ENCODE peak calls at places on chromosomes 6 and 20, in seven cellular contexts. A is spleen, G is lung, T is lower lobe of right lung, L is A549, K is esophagus squamous epithelium, M is left ventricle myocardium inferior. N is an unnamed sample. For H3K4me1, the result is how much of the 10 kb centered on the place peaks cover.

GRCh38 chr20:30376767-30377658 is 880.5 kb upstream of the DEFB115 start:
- DNase-seq in A (peak), K (no peak), L (peak), G (peak), M (peak), T (peak), N (peak)

GRCh38 chr20:10558635-10559187 is 115.1 kb downstream of the JAG1 start:
- DNase-seq in T (no peak), K (no peak), G (no peak), M (no peak), A (no peak), L (no peak), N (no peak)

GRCh38 chr6:142009647-142010046 is 123.1 kb upstream of the GJE1 start:
- DNase-seq in G (no peak), L (no peak), K (no peak), T (no peak), M (no peak), A (no peak), N (no peak)

GRCh38 chr20:3828798-3829197 is 8.5 kb downstream of the AP5S1 start:
- DNase-seq in L (no peak), G (no peak), A (no peak), T (no peak), M (no peak), K (no peak), N (no peak)

GRCh38 chr6:141988954-141989705 is 143.6 kb upstream of the GJE1 start:
- DNase-seq in K (no peak), M (no peak), A (no peak), T (no peak), L (peak), G (no peak), N (no peak)

GRCh38 chr6:139271056-139271455 is 20.7 kb downstream of the TXLNB start:
- DNase-seq in T (no peak), M (no peak), G (no peak), A (peak), K (no peak), L (no peak), N (no peak)

GRCh38 chr6:143939364-143939763 is 68.7 kb downstream of the PLAGL1 start:
- DNase-seq in G (no peak), T (no peak), M (no peak), L (no peak), A (no peak), K (no peak), N (no peak)

GRCh38 chr6:153831350-153832078 is 207.5 kb upstream of the OPRM1 start:
- DNase-seq in M (no peak), A (no peak), K (no peak), G (no peak), T (no peak), L (no peak), N (no peak)

GRCh38 chr20:43761396-43762340 is 34.9 kb upstream of the GTSF1L start:
- DNase-seq in T (no peak), G (no peak), L (no peak), K (no peak), M (no peak), A (no peak), N (no peak)

GRCh38 chr6:132392792-132393191 is 8.5 kb downstream of the MOXD1 start:
- DNase-seq in L (no peak), G (no peak), K (no peak), A (no peak), T (no peak), M (no peak), N (no peak)

GRCh38 chr20:710762-711120 is 35.1 kb upstream of the SCRT2 start:
- DNase-seq in K (no peak), L (no peak), G (no peak), M (no peak), A (peak), T (no peak), N (no peak)

GRCh38 chr6:37459981-37460800 is 27.2 kb downstream of the CMTR1 start:
- DNase-seq in M (no peak), T (no peak), A (no peak), K (no peak), L (no peak), G (no peak), N (no peak)

GRCh38 chr20:51656726-51657260 is 111.4 kb downstream of the ATP9A start:
- DNase-seq in T (no peak), K (no peak), A (no peak), M (no peak), G (no peak), L (no peak), N (no peak)

GRCh38 chr6:106858653-106859092 is 115.9 kb downstream of the CD24 start:
- DNase-seq in T (no peak), M (no peak), G (no peak), A (no peak), L (no peak), K (no peak), N (no peak)

GRCh38 chr20:3812259-3812681 is 8.1 kb upstream of the AP5S1 start:
- DNase-seq in G (no peak), A (peak), L (no peak), K (no peak), T (peak), M (no peak), N (no peak)

GRCh38 chr6:148345176-148345575 is 2.5 kb downstream of the SASH1 start:
- DNase-seq in T (no peak), L (no peak), G (peak), K (no peak), M (no peak), A (no peak), N (no peak)

GRCh38 chr6:116682334-116682712 is 1.3 kb downstream of the KPNA5 start:
- DNase-seq in A (no peak), M (no peak), K (no peak), T (no peak), L (no peak), G (peak), N (no peak)

GRCh38 chr6:36840471-36841461 is 1.5 kb upstream of the CPNE5 start:
- DNase-seq in A (no peak), T (no peak), G (no peak), L (no peak), M (peak), K (no peak), N (peak)

GRCh38 chr20:32215147-32215546 is 7.5 kb downstream of the POFUT1 start:
- DNase-seq in T (no peak), A (no peak), K (no peak), M (no peak), G (no peak), L (no peak), N (no peak)

GRCh38 chr6:35518566-35519312 is 6.0 kb upstream of the TULP1 start:
- DNase-seq in T (no peak), M (no peak), G (no peak), K (no peak), A (no peak), L (no peak), N (no peak)

GRCh38 chr6:14804444-14805210 is 441.2 kb upstream of the JARID2 start:
- DNase-seq in G (peak), K (no peak), T (peak), L (no peak), A (peak), M (peak), N (peak)

GRCh38 chr6:53728570-53729194 is 63.1 kb upstream of the KLHL31 start:
- DNase-seq in G (no peak), T (peak), L (peak), K (no peak), A (no peak), M (peak), N (peak)

GRCh38 chr20:53055668-53056067 is 83.5 kb downstream of the TSHZ2 start:
- DNase-seq in A (no peak), M (no peak), L (no peak), T (no peak), G (no peak), K (no peak), N (no peak)

GRCh38 chr6:20605581-20605980 is 71.3 kb downstream of the CDKAL1 start:
- DNase-seq in T (no peak), K (no peak), M (no peak), L (no peak), G (no peak), A (no peak), N (no peak)

GRCh38 chr6:1327630-1328029 is 15.7 kb downstream of the FOXQ1 start:
- DNase-seq in T (no peak), G (no peak), A (no peak), M (no peak), L (no peak), K (no peak), N (no peak)

DNA sequence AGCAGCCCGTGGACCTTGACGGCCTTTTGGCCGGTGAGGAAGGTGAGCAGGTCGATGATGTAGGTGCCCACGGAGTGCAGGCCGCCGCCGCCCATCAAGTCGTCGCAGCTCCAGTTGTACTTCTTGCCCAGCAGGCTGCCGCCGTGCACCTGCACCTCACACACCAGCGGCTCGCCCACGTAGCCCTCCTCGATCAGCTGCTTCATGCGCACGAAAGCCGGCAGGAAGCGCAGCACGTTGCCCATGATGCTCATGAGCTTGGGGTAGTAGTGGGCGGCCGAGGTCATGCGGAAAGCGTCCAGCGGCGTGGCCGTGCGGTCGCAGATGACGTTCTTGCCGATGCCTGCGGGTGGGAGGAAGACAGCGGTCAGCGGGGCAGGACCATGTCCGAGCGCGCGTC is 37.0 kb upstream of the TBC1D7 start:
- DNase-seq in G (no peak), K (no peak), M (no peak), A (no peak), T (no peak), L (no peak), N (no peak)
- TF ChIP-seq CTCF in G (no peak), K (no peak), M (no peak), A (no peak), T (no peak), L (no peak), N (no peak)

GRCh38 chr6:120478650-120479049 is 855.6 kb downstream of the TBC1D32 start:
- DNase-seq in M (no peak), L (no peak), A (no peak), K (no peak), G (no peak), T (no peak), N (no peak)
- H3K27ac ChIP-seq in M (no peak), L (no peak), A (no peak), K (no peak), G (no peak), T (no peak), N (no peak)

GRCh38 chr20:50526403-50526989 is 16.3 kb downstream of the PTPN1 start:
- DNase-seq in K (no peak), T (no peak), M (no peak), A (no peak), L (no peak), G (no peak), N (no peak)
- H3K4me1 ChIP-seq in K (half or more), T (half or more), M (half or more), A (half or more), L (under half), G (half or more), N (half or more)

GRCh38 chr20:61161649-61162210 is 90.3 kb upstream of the CDH4 start:
- DNase-seq in M (no peak), A (no peak), G (no peak), K (no peak), L (no peak), T (no peak), N (no peak)
- TF ChIP-seq CTCF in M (peak), A (no peak), G (no peak), K (no peak), L (peak), T (no peak), N (no peak)

GRCh38 chr6:82588020-82588419 is 224.4 kb downstream of the TPBG start:
- DNase-seq in M (no peak), T (no peak), A (no peak), L (no peak), G (no peak), K (no peak), N (no peak)

GRCh38 chr6:82588859-82589412 is 225.3 kb downstream of the TPBG start:
- DNase-seq in T (no peak), A (no peak), K (no peak), M (no peak), L (no peak), G (no peak), N (no peak)

DNA sequence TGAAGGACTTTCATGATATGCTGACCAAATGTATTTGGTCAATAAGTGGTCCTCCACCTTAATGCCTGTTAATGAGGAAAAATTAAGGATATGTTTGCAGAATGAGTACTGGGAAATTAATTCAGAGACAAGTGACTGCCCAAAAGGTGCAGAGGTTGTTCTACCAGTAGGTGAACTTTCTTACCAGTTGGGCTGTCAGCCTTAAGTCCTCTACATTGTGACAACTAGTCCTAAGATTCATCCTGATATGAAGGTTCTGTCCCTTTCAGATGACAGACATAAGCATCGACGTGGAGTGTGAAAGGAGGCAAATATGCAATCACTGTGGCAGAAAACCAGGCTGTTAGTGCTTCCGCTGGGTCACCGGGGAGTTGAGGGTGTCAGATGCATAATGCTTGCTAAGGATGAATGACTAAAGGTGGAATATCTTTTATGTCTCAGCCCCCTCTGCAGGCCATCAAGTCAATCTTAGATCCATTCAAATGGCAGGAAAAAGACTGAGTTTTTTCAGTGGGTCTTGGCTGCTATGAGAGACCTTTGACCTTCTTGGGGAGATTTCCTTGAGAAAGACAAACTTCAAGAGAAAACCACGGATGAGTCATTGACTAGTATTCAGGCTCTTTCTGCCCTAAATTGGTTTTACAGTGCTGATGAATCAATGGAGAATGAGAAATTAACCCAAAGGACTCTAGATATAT is 226.0 kb downstream of the TPBG start:
- DNase-seq in K (no peak), T (no peak), L (peak), A (no peak), G (no peak), M (no peak), N (no peak)
- H3K27ac ChIP-seq in K (no peak), T (no peak), L (peak), A (no peak), G (no peak), M (no peak), N (no peak)

N was measured in psoas muscle.